ENCODE peak calls at places on chromosome 12, in seven cellular contexts. M, C, I, P, A, B and H are unnamed samples.

GRCh38 chr12:39272934-39273770 is 169.8 kb downstream of the KIF21A start:
- DNase-seq in M (peak; percentile 31), C (no peak), I (peak; percentile 41), P (no peak), A (no peak), B (no peak), H (no peak)

GRCh38 chr12:67370979-67371378 is 101.8 kb downstream of the CAND1 start:
- DNase-seq in M (no peak), C (no peak), I (no peak), P (no peak), A (no peak), B (no peak), H (no peak)

GRCh38 chr12:51511546-51512260 is 79.3 kb upstream of the SCN8A start:
- DNase-seq in M (no peak), C (no peak), I (no peak), P (no peak), A (no peak), B (no peak), H (no peak)

GRCh38 chr12:31876568-31877424 is 82.4 kb upstream of the RESF1 start:
- DNase-seq in M (no peak), C (no peak), I (no peak), P (no peak), A (peak; percentile 45), B (no peak), H (no peak)

GRCh38 chr12:84698576-84699333 is 213.8 kb downstream of the SLC6A15 start:
- DNase-seq in M (no peak), C (no peak), I (no peak), P (no peak), A (no peak), B (no peak), H (no peak)

GRCh38 chr12:6570264-6570887 is 2.3 kb upstream of the NOP2 start:
- DNase-seq in M (no peak), C (no peak), I (peak; percentile 36), P (peak; percentile 43), A (no peak), B (peak; percentile 83), H (no peak)

GRCh38 chr12:116694653-116695463 is 43.0 kb downstream of the SPRING1 start:
- DNase-seq in M (no peak), C (no peak), I (no peak), P (no peak), A (peak; percentile 57), B (no peak), H (no peak)

GRCh38 chr12:27873010-27873409 is 93.0 kb upstream of the MANSC4 start:
- DNase-seq in M (no peak), C (no peak), I (no peak), P (no peak), A (no peak), B (no peak), H (no peak)

GRCh38 chr12:112986291-112986800 is 8.0 kb downstream of the OAS2 start:
- DNase-seq in M (no peak), C (no peak), I (no peak), P (no peak), A (no peak), B (no peak), H (peak; percentile 41)

GRCh38 chr12:40336573-40337199 is 111.9 kb downstream of the LRRK2 start:
- DNase-seq in M (no peak), C (no peak), I (peak; percentile 15), P (no peak), A (no peak), B (no peak), H (no peak)

GRCh38 chr12:104870797-104871196 is 87.3 kb downstream of the SLC41A2 start:
- DNase-seq in M (no peak), C (no peak), I (no peak), P (no peak), A (no peak), B (no peak), H (no peak)

GRCh38 chr12:96143392-96143791 is 50.8 kb upstream of the ELK3 start:
- DNase-seq in M (no peak), C (no peak), I (no peak), P (no peak), A (no peak), B (no peak), H (no peak)

GRCh38 chr12:46217686-46218508 is 50.9 kb downstream of the SLC38A1 start:
- DNase-seq in M (peak; percentile 58), C (no peak), I (no peak), P (no peak), A (no peak), B (no peak), H (no peak)

GRCh38 chr12:67091678-67092077 is 177.5 kb upstream of the CAND1 start:
- DNase-seq in M (no peak), C (no peak), I (no peak), P (no peak), A (no peak), B (no peak), H (no peak)

GRCh38 chr12:112018571-112019237 is 5.5 kb downstream of the ERP29 start:
- DNase-seq in M (no peak), C (no peak), I (peak; percentile 90), P (no peak), A (no peak), B (no peak), H (no peak)

GRCh38 chr12:132003846-132004245 is 54.1 kb downstream of the EP400 start:
- DNase-seq in M (no peak), C (no peak), I (peak; percentile 9), P (no peak), A (no peak), B (no peak), H (no peak)

GRCh38 chr12:66459944-66460482 is 157.7 kb downstream of the HELB start:
- DNase-seq in M (no peak), C (no peak), I (no peak), P (no peak), A (no peak), B (no peak), H (no peak)

GRCh38 chr12:133130808-133131128 is 341 bp downstream of the ZNF10 start:
- DNase-seq in M (peak; percentile 43), C (peak; percentile 20), I (no peak), P (peak; percentile 35), A (peak; percentile 48), B (peak; percentile 87), H (no peak)

GRCh38 chr12:120798696-120799095 is 73.1 kb downstream of the ACADS start:
- DNase-seq in M (no peak), C (no peak), I (no peak), P (no peak), A (no peak), B (no peak), H (no peak)

GRCh38 chr12:120795441-120796178 is 70.0 kb downstream of the ACADS start:
- DNase-seq in M (no peak), C (no peak), I (no peak), P (no peak), A (no peak), B (no peak), H (no peak)

GRCh38 chr12:120800665-120801064 is 75.0 kb downstream of the ACADS start:
- DNase-seq in M (no peak), C (no peak), I (no peak), P (no peak), A (no peak), B (no peak), H (no peak)

GRCh38 chr12:120799417-120800045 is 73.9 kb downstream of the ACADS start:
- DNase-seq in M (no peak), C (no peak), I (no peak), P (no peak), A (no peak), B (no peak), H (no peak)

GRCh38 chr12:120797677-120798642 is 72.3 kb downstream of the ACADS start:
- DNase-seq in M (no peak), C (no peak), I (no peak), P (no peak), A (no peak), B (no peak), H (no peak)
- TF ChIP-seq CTCF in M (no peak), C (no peak), I (no peak), P (no peak), A (no peak), B (no peak), H (no peak)

GRCh38 chr12:50102648-50103309 is 1.0 kb upstream of the GPD1 start:
- DNase-seq in M (no peak), C (no peak), I (no peak), P (no peak), A (no peak), B (no peak), H (no peak)
- H3K27ac ChIP-seq in M (peak overlapping the region; percentile 63), C (no peak overlapping the region), I (no peak overlapping the region), P (peak overlapping the region; percentile 38), A (peak overlapping the region; percentile 6), B (no peak overlapping the region), H (peak overlapping the region; percentile 5)

GRCh38 chr12:108800591-108800990 is 56.8 kb downstream of the SSH1 start:
- DNase-seq in M (no peak), C (no peak), I (no peak), P (no peak), A (no peak), B (peak; percentile 46), H (no peak)

GRCh38 chr12:108801736-108802665 is 55.4 kb downstream of the SSH1 start:
- DNase-seq in M (peak; percentile 76), C (no peak), I (peak; percentile 84), P (no peak), A (peak; percentile 64), B (peak; percentile 65), H (no peak)

GRCh38 chr12:108804361-108804949 is 52.9 kb downstream of the SSH1 start:
- DNase-seq in M (peak; percentile 52), C (no peak), I (peak; percentile 98), P (peak; percentile 74), A (peak; percentile 81), B (peak; percentile 72), H (peak; percentile 77)

GRCh38 chr12:108803428-108804105 is 53.8 kb downstream of the SSH1 start:
- DNase-seq in M (peak; percentile 96), C (peak; percentile 84), I (peak; percentile 95), P (no peak), A (peak; percentile 82), B (peak; percentile 78), H (no peak)

GRCh38 chr12:108802666-108803036 is 54.7 kb downstream of the SSH1 start:
- DNase-seq in M (no peak), C (no peak), I (peak; percentile 48), P (no peak), A (no peak), B (no peak), H (no peak)
- H3K4me1 ChIP-seq in M (peaks cover 51% of the 10 kb centered on the region), C (no peaks in the 10 kb centered on the region), I (peaks cover 52% of the 10 kb centered on the region), P (peaks cover 88% of the 10 kb centered on the region), A (peaks cover 90% of the 10 kb centered on the region), B (peaks cover 10% of the 10 kb centered on the region), H (peaks cover 47% of the 10 kb centered on the region)

GRCh38 chr12:644818-645552 is 18.3 kb downstream of the NINJ2 start:
- DNase-seq in M (no peak), C (no peak), I (peak; percentile 30), P (no peak), A (no peak), B (no peak), H (no peak)

GRCh38 chr12:644293-644639 is 19.0 kb downstream of the NINJ2 start:
- DNase-seq in M (no peak), C (no peak), I (no peak), P (no peak), A (no peak), B (no peak), H (no peak)

GRCh38 chr12:643478-644292 is 19.6 kb downstream of the NINJ2 start:
- DNase-seq in M (peak; percentile 34), C (no peak), I (no peak), P (peak; percentile 49), A (peak; percentile 56), B (peak; percentile 82), H (peak; percentile 67)

GRCh38 chr12:645563-646071 is 17.6 kb downstream of the NINJ2 start:
- DNase-seq in M (peak; percentile 53), C (no peak), I (peak; percentile 63), P (no peak), A (peak; percentile 80), B (no peak), H (peak; percentile 67)

GRCh38 chr12:642633-643477 is 20.4 kb downstream of the NINJ2 start:
- DNase-seq in M (peak; percentile 39), C (peak; percentile 66), I (peak; percentile 66), P (peak; percentile 82), A (peak; percentile 89), B (peak; percentile 97), H (peak; percentile 79)
- TF ChIP-seq CTCF in M (peak; percentile 45), C (peak; percentile 40), I (peak; percentile 24), P (peak; percentile 48), A (peak; percentile 51), B (peak; percentile 59), H (peak; percentile 39)